ENCODE peak calls at places on chromosomes 3 and 15, in nine cellular contexts. Y, I, C, R, G, K, N, D and Q are unnamed samples.

GRCh38 chr3:195270350-195271115 is 426 bp downstream of the XXYLT1 start:
- DNase-seq in Y (peak; percentile 65), I (peak; percentile 76), C (peak; percentile 69), R (peak; percentile 78), G (peak; percentile 82), K (peak; percentile 71), N (peak; percentile 69), D (peak; percentile 27), Q (no peak)

GRCh38 chr15:77410701-77411613 is 8.9 kb downstream of the PEAK1 start:
- DNase-seq in Y (no peak), I (no peak), C (no peak), R (no peak), G (no peak), K (no peak), N (no peak), D (no peak), Q (no peak)

GRCh38 chr3:124202754-124203153 is 210.8 kb upstream of the ROPN1 start:
- DNase-seq in Y (no peak), I (no peak), C (no peak), R (no peak), G (no peak), K (peak; percentile 23), N (no peak), D (no peak), Q (peak; percentile 79)

GRCh38 chr3:40079203-40079844 is 230.2 kb upstream of the EIF1B start:
- DNase-seq in Y (no peak), I (peak; percentile 83), C (peak; percentile 8), R (no peak), G (no peak), K (peak; percentile 69), N (no peak), D (no peak), Q (no peak)

GRCh38 chr3:170493712-170494182 is 75.1 kb downstream of the CLDN11 start:
- DNase-seq in Y (no peak), I (peak; percentile 70), C (peak; percentile 82), R (no peak), G (no peak), K (peak; percentile 64), N (no peak), D (no peak), Q (no peak)

GRCh38 chr3:98359993-98360675 is 6.5 kb downstream of the OR5K4 start:
- DNase-seq in Y (no peak), I (peak; percentile 9), C (no peak), R (no peak), G (no peak), K (no peak), N (no peak), D (no peak), Q (no peak)

GRCh38 chr3:138724433-138724832 is 110.3 kb downstream of the PIK3CB start:
- DNase-seq in Y (peak; percentile 10), I (no peak), C (no peak), R (no peak), G (no peak), K (no peak), N (no peak), D (no peak), Q (no peak)

GRCh38 chr3:7368597-7368996 is 507.7 kb downstream of the GRM7 start:
- DNase-seq in Y (no peak), I (no peak), C (no peak), R (no peak), G (no peak), K (no peak), N (no peak), D (no peak), Q (no peak)

GRCh38 chr3:146593776-146594175 is 11.4 kb downstream of the PLSCR5 start:
- DNase-seq in Y (no peak), I (no peak), C (no peak), R (no peak), G (no peak), K (no peak), N (no peak), D (no peak), Q (no peak)

GRCh38 chr15:81897011-81897677 is 148.7 kb downstream of the MEX3B start:
- DNase-seq in Y (no peak), I (peak; percentile 59), C (peak; percentile 90), R (no peak), G (no peak), K (peak; percentile 46), N (no peak), D (no peak), Q (no peak)

GRCh38 chr3:23113455-23114171 is 89.5 kb upstream of the UBE2E2 start:
- DNase-seq in Y (no peak), I (peak; percentile 92), C (peak; percentile 13), R (no peak), G (no peak), K (peak; percentile 68), N (no peak), D (no peak), Q (no peak)

GRCh38 chr3:128076783-128077624 is 24.8 kb downstream of the SEC61A1 start:
- DNase-seq in Y (peak; percentile 29), I (no peak), C (no peak), R (no peak), G (no peak), K (no peak), N (peak; percentile 66), D (no peak), Q (peak; percentile 55)

GRCh38 chr3:123929325-123929724 is 31.7 kb downstream of the CCDC14 start:
- DNase-seq in Y (no peak), I (no peak), C (no peak), R (no peak), G (no peak), K (no peak), N (no peak), D (no peak), Q (no peak)

GRCh38 chr3:73210759-73211158 is 149.3 kb downstream of the EBLN2 start:
- DNase-seq in Y (no peak), I (no peak), C (no peak), R (no peak), G (no peak), K (no peak), N (no peak), D (no peak), Q (no peak)

GRCh38 chr3:43217206-43217605 is 69.1 kb upstream of the SNRK start:
- DNase-seq in Y (no peak), I (no peak), C (no peak), R (no peak), G (no peak), K (no peak), N (no peak), D (no peak), Q (no peak)

GRCh38 chr3:43215138-43215537 is 71.2 kb upstream of the SNRK start:
- DNase-seq in Y (no peak), I (no peak), C (no peak), R (no peak), G (no peak), K (no peak), N (no peak), D (no peak), Q (no peak)

GRCh38 chr3:43217633-43218032 is 68.7 kb upstream of the SNRK start:
- DNase-seq in Y (no peak), I (peak; percentile 29), C (peak; percentile 52), R (no peak), G (no peak), K (peak; percentile 22), N (no peak), D (no peak), Q (no peak)

GRCh38 chr3:43214616-43215015 is 71.7 kb upstream of the SNRK start:
- DNase-seq in Y (no peak), I (peak; percentile 68), C (no peak), R (no peak), G (no peak), K (no peak), N (no peak), D (no peak), Q (no peak)

GRCh38 chr3:43215684-43216336 is 70.5 kb upstream of the SNRK start:
- DNase-seq in Y (no peak), I (no peak), C (no peak), R (no peak), G (no peak), K (no peak), N (no peak), D (peak; percentile 3), Q (no peak)
- TF ChIP-seq CTCF in Y (peak; percentile 36), I (no peak), C (no peak), R (no peak), G (no peak), K (no peak), N (no peak), D (no peak), Q (no peak)

DNA sequence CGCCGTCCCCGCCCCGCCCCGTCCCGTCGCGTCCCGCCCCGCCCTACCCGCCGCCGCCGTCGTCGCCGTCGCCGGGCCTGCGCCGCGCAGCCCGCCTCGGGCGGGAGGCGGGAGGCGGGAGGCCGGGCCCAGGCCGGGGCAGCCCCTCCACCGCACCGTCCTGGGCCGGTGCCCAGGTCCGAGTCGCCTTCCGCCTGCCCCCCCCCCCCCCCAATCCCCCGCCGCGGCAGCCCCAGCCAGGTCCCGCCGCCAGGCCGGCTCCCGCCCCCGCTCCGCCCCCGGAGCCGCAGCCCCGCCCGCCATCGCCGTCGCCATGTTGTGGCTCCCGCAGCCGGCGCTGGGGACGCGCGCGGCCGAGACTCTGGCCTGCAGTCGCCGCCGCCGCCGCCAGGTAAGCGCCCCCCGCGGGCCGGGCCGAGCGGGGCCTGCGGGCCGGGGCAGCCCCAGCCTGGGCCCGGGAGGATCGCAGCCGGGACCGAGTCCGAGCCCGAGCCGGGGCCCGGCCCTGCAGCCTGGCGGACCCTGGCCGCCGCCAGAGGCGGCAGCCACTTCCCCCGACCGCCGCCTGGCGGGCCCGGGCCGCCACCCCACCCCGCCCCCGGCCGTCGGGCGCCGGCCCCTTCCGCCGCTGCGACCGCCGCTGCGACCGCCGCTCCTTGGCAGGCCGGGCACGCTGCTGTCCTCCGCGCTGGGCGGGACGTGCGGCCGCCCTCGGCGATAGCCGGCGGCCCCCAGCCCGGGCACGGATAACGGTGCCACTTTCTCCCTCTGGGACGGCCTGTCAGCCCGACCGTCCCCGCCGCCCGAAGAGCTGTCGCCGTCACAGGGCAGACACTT is at the start of gene ZNF592:
- DNase-seq in Y (peak; percentile 59), I (peak; percentile 73), C (peak; percentile 70), R (peak; percentile 81), G (peak; percentile 82), K (peak; percentile 79), N (peak; percentile 82), D (peak; percentile 60), Q (peak; percentile 89)
- TF ChIP-seq CTCF in Y (peak; percentile 48), I (no peak), C (peak; percentile 33), R (no peak), G (no peak), K (no peak), N (no peak), D (peak; percentile 63), Q (peak; percentile 49)

DNA sequence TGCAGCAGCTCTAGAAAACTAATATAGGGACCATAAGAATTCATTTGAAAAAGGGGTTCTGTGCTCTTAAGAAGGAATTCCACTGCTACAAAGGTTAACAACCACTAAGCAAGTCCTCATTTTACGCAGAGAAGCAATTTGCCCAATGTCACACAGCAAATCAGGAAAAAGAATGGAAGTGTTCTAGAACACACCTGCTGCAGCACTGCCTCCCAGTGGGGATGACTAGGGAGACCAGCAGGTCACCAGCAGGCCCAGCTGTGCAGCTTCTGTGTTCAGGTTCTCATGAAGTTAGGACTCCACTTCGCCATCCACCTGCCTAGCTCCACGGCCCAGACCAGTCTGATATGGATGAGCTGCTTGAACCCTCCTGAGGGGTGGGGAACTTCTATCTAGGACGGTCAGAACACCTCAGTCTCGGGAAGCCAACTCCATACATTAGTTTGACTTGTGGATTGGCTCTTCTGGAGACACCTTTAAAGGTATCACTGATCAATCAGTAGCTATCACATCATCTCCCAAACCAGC is 18.6 kb downstream of the POMGNT2 start:
- DNase-seq in Y (no peak), I (no peak), C (no peak), R (no peak), G (no peak), K (no peak), N (no peak), D (no peak), Q (no peak)
- TF ChIP-seq CTCF in Y (no peak), I (no peak), C (no peak), R (no peak), G (no peak), K (peak; percentile 9), N (no peak), D (no peak), Q (no peak)

GRCh38 chr15:74901612-74902063 is 5.0 kb downstream of the FAM219B start:
- DNase-seq in Y (peak; percentile 59), I (peak; percentile 68), C (peak; percentile 46), R (peak; percentile 77), G (peak; percentile 80), K (peak; percentile 67), N (peak; percentile 62), D (peak; percentile 91), Q (peak; percentile 36)
- TF ChIP-seq CTCF in Y (peak; percentile 97), I (peak; percentile 86), C (peak; percentile 77), R (peak; percentile 76), G (peak; percentile 75), K (peak; percentile 81), N (peak; percentile 97), D (peak; percentile 97), Q (peak; percentile 97)